ENCODE peak calls at places on chromosome 10, in seven cellular contexts. One of them, this sample, is unnamed.

GRCh38 chr10:47094636-47095035 is 183.4 kb downstream of the PTPN20 start:
- DNase-seq in PC-3: no peak
- DNase-seq in colonic mucosa: no peak
- DNase-seq in choroid plexus epithelial cell: no peak
- DNase-seq in mammary epithelial cell: no peak
- DNase-seq in cardiac muscle cell: no peak
- DNase-seq in DND-41: no peak
- DNase-seq in this sample: no peak

GRCh38 chr10:71852335-71852937 is 1.4 kb upstream of the PSAP start:
- DNase-seq in PC-3: no peak
- DNase-seq in colonic mucosa: peak; percentile 45
- DNase-seq in choroid plexus epithelial cell: no peak
- DNase-seq in mammary epithelial cell: no peak
- DNase-seq in cardiac muscle cell: no peak
- DNase-seq in DND-41: no peak
- DNase-seq in this sample: peak; percentile 28

GRCh38 chr10:89946106-89946505 is 244.7 kb downstream of the KIF20B start:
- DNase-seq in PC-3: no peak
- DNase-seq in colonic mucosa: no peak
- DNase-seq in choroid plexus epithelial cell: peak; percentile 45
- DNase-seq in mammary epithelial cell: no peak
- DNase-seq in cardiac muscle cell: no peak
- DNase-seq in DND-41: no peak
- DNase-seq in this sample: no peak

GRCh38 chr10:72353963-72354355 is 760 bp downstream of the DNAJB12 start:
- DNase-seq in PC-3: no peak
- DNase-seq in colonic mucosa: no peak
- DNase-seq in choroid plexus epithelial cell: peak; percentile 46
- DNase-seq in mammary epithelial cell: no peak
- DNase-seq in cardiac muscle cell: peak; percentile 56
- DNase-seq in DND-41: no peak
- DNase-seq in this sample: peak; percentile 22

GRCh38 chr10:111126981-111127848 is 50.4 kb downstream of the ADRA2A start:
- DNase-seq in PC-3: no peak
- DNase-seq in colonic mucosa: no peak
- DNase-seq in choroid plexus epithelial cell: no peak
- DNase-seq in mammary epithelial cell: no peak
- DNase-seq in cardiac muscle cell: no peak
- DNase-seq in DND-41: no peak
- DNase-seq in this sample: no peak

GRCh38 chr10:7788640-7789335 is 811 bp downstream of the ATP5F1C start:
- DNase-seq in PC-3: peak; percentile 27
- DNase-seq in colonic mucosa: peak; percentile 49
- DNase-seq in choroid plexus epithelial cell: peak; percentile 56
- DNase-seq in mammary epithelial cell: peak; percentile 39
- DNase-seq in cardiac muscle cell: peak; percentile 52
- DNase-seq in DND-41: no peak
- DNase-seq in this sample: no peak

GRCh38 chr10:96626795-96627194 is 40.0 kb upstream of the TM9SF3 start:
- DNase-seq in PC-3: no peak
- DNase-seq in colonic mucosa: no peak
- DNase-seq in choroid plexus epithelial cell: no peak
- DNase-seq in mammary epithelial cell: no peak
- DNase-seq in cardiac muscle cell: no peak
- DNase-seq in DND-41: no peak
- DNase-seq in this sample: peak; percentile 22

GRCh38 chr10:7857259-7857658 is 39.0 kb downstream of the TAF3 start:
- DNase-seq in PC-3: no peak
- DNase-seq in colonic mucosa: no peak
- DNase-seq in choroid plexus epithelial cell: no peak
- DNase-seq in mammary epithelial cell: no peak
- DNase-seq in cardiac muscle cell: no peak
- DNase-seq in DND-41: no peak
- DNase-seq in this sample: no peak

GRCh38 chr10:14478639-14479038 is 147.9 kb upstream of the FRMD4A start:
- DNase-seq in PC-3: peak; percentile 27
- DNase-seq in colonic mucosa: no peak
- DNase-seq in choroid plexus epithelial cell: peak; percentile 87
- DNase-seq in mammary epithelial cell: peak; percentile 47
- DNase-seq in cardiac muscle cell: peak; percentile 71
- DNase-seq in DND-41: no peak
- DNase-seq in this sample: peak; percentile 37

GRCh38 chr10:31526681-31527080 is 207.7 kb downstream of the ZEB1 start:
- DNase-seq in PC-3: no peak
- DNase-seq in colonic mucosa: no peak
- DNase-seq in choroid plexus epithelial cell: peak; percentile 25
- DNase-seq in mammary epithelial cell: no peak
- DNase-seq in cardiac muscle cell: no peak
- DNase-seq in DND-41: no peak
- DNase-seq in this sample: no peak

GRCh38 chr10:128242641-128243040 is 116.4 kb upstream of the MKI67 start:
- DNase-seq in PC-3: no peak
- DNase-seq in colonic mucosa: no peak
- DNase-seq in choroid plexus epithelial cell: no peak
- DNase-seq in mammary epithelial cell: no peak
- DNase-seq in cardiac muscle cell: no peak
- DNase-seq in DND-41: no peak
- DNase-seq in this sample: no peak

GRCh38 chr10:120944586-120945125 is 93.5 kb downstream of the WDR11 start:
- DNase-seq in PC-3: no peak
- DNase-seq in colonic mucosa: no peak
- DNase-seq in choroid plexus epithelial cell: no peak
- DNase-seq in mammary epithelial cell: no peak
- DNase-seq in cardiac muscle cell: no peak
- DNase-seq in DND-41: no peak
- DNase-seq in this sample: no peak

GRCh38 chr10:70378122-70378521 is 4.3 kb downstream of the LRRC20 start:
- DNase-seq in PC-3: peak; percentile 99
- DNase-seq in colonic mucosa: no peak
- DNase-seq in choroid plexus epithelial cell: peak; percentile 91
- DNase-seq in mammary epithelial cell: peak; percentile 95
- DNase-seq in cardiac muscle cell: no peak
- DNase-seq in DND-41: no peak
- DNase-seq in this sample: no peak

GRCh38 chr10:103451871-103452713 is at the start of gene CALHM2:
- DNase-seq in PC-3: no peak
- DNase-seq in colonic mucosa: peak; percentile 68
- DNase-seq in choroid plexus epithelial cell: peak; percentile 68
- DNase-seq in mammary epithelial cell: peak; percentile 27
- DNase-seq in cardiac muscle cell: peak; percentile 70
- DNase-seq in DND-41: peak; percentile 76
- DNase-seq in this sample: peak; percentile 67

GRCh38 chr10:12710594-12711343 is 290.7 kb downstream of the CCDC3 start:
- DNase-seq in PC-3: peak; percentile 63
- DNase-seq in colonic mucosa: peak; percentile 81
- DNase-seq in choroid plexus epithelial cell: peak; percentile 95
- DNase-seq in mammary epithelial cell: peak; percentile 65
- DNase-seq in cardiac muscle cell: peak; percentile 79
- DNase-seq in DND-41: peak; percentile 82
- DNase-seq in this sample: peak; percentile 85

GRCh38 chr10:87973635-87974034 is 110.2 kb downstream of the PTEN start:
- DNase-seq in PC-3: no peak
- DNase-seq in colonic mucosa: no peak
- DNase-seq in choroid plexus epithelial cell: peak; percentile 61
- DNase-seq in mammary epithelial cell: no peak
- DNase-seq in cardiac muscle cell: no peak
- DNase-seq in DND-41: no peak
- DNase-seq in this sample: no peak

GRCh38 chr10:13001041-13001886 is at the start of gene CCDC3:
- DNase-seq in PC-3: no peak
- DNase-seq in colonic mucosa: peak; percentile 21
- DNase-seq in choroid plexus epithelial cell: no peak
- DNase-seq in mammary epithelial cell: no peak
- DNase-seq in cardiac muscle cell: peak; percentile 70
- DNase-seq in DND-41: no peak
- DNase-seq in this sample: no peak

GRCh38 chr10:97961979-97962378 is 68.4 kb downstream of the CRTAC1 start:
- DNase-seq in PC-3: peak; percentile 27
- DNase-seq in colonic mucosa: no peak
- DNase-seq in choroid plexus epithelial cell: no peak
- DNase-seq in mammary epithelial cell: no peak
- DNase-seq in cardiac muscle cell: no peak
- DNase-seq in DND-41: no peak
- DNase-seq in this sample: no peak

DNA sequence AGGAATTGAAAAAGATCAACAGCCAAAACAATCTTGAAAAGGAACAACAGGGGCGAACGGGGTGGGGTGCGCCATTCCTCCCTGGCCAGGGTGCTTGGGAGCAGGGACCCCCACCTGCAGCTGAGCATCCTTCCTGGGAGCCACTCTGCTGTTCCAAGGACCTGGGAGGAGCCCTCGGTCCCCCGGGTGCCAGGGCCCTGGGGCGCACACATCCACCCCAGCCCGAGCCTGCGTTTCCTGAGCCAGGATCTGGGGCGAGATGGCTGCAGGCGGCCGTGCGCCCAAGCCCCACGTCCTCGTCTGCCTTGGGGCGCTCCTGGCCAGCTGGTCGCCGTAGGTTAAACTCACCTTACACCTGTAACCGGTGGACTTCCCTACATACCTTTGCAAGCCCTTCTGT is 10.6 kb downstream of the AP3M1 start:
- DNase-seq in PC-3: no peak
- DNase-seq in colonic mucosa: no peak
- DNase-seq in choroid plexus epithelial cell: no peak
- DNase-seq in mammary epithelial cell: no peak
- DNase-seq in cardiac muscle cell: no peak
- DNase-seq in DND-41: no peak
- DNase-seq in this sample: no peak
- H3K4me3 ChIP-seq in PC-3: no peak overlapping the region
- H3K4me3 ChIP-seq in colonic mucosa: no peak overlapping the region
- H3K4me3 ChIP-seq in choroid plexus epithelial cell: no peak overlapping the region
- H3K4me3 ChIP-seq in mammary epithelial cell: no peak overlapping the region
- H3K4me3 ChIP-seq in cardiac muscle cell: no peak overlapping the region
- H3K4me3 ChIP-seq in DND-41: no peak overlapping the region
- H3K4me3 ChIP-seq in this sample: no peak overlapping the region

GRCh38 chr10:59735296-59735695 is 18.0 kb downstream of the MRLN start:
- DNase-seq in PC-3: no peak
- DNase-seq in colonic mucosa: no peak
- DNase-seq in choroid plexus epithelial cell: no peak
- DNase-seq in mammary epithelial cell: no peak
- DNase-seq in cardiac muscle cell: no peak
- DNase-seq in DND-41: no peak
- DNase-seq in this sample: no peak

GRCh38 chr10:59736749-59737148 is 16.5 kb downstream of the MRLN start:
- DNase-seq in PC-3: peak; percentile 61
- DNase-seq in colonic mucosa: no peak
- DNase-seq in choroid plexus epithelial cell: no peak
- DNase-seq in mammary epithelial cell: no peak
- DNase-seq in cardiac muscle cell: no peak
- DNase-seq in DND-41: no peak
- DNase-seq in this sample: no peak

GRCh38 chr10:59734063-59734462 is 19.2 kb downstream of the MRLN start:
- DNase-seq in PC-3: no peak
- DNase-seq in colonic mucosa: no peak
- DNase-seq in choroid plexus epithelial cell: no peak
- DNase-seq in mammary epithelial cell: no peak
- DNase-seq in cardiac muscle cell: no peak
- DNase-seq in DND-41: no peak
- DNase-seq in this sample: no peak

DNA sequence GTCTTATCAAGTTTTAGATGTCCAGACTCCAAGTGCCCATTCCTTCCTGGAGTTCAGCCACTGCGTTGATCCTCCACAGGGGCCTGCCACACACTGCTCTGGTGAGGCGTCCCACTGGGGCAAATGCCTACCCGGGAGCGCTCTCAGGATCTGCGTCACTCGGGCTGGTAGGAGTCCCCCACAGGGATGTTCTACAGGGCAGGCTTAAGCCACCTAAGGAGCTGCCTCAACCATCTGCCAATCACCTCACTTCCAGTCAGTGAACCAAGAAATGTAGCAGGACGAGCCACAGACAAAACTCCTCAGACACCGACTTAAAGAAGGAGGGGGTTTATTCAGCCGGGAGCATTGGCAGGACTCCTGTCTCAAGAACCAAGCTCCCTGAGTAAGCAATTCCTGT is 19.9 kb downstream of the MRLN start:
- DNase-seq in PC-3: no peak
- DNase-seq in colonic mucosa: no peak
- DNase-seq in choroid plexus epithelial cell: no peak
- DNase-seq in mammary epithelial cell: no peak
- DNase-seq in cardiac muscle cell: no peak
- DNase-seq in DND-41: no peak
- DNase-seq in this sample: no peak
- TF ChIP-seq CTCF in PC-3: no peak
- TF ChIP-seq CTCF in colonic mucosa: no peak
- TF ChIP-seq CTCF in choroid plexus epithelial cell: no peak
- TF ChIP-seq CTCF in mammary epithelial cell: no peak
- TF ChIP-seq CTCF in cardiac muscle cell: no peak
- TF ChIP-seq CTCF in DND-41: no peak
- TF ChIP-seq CTCF in this sample: no peak

DNA sequence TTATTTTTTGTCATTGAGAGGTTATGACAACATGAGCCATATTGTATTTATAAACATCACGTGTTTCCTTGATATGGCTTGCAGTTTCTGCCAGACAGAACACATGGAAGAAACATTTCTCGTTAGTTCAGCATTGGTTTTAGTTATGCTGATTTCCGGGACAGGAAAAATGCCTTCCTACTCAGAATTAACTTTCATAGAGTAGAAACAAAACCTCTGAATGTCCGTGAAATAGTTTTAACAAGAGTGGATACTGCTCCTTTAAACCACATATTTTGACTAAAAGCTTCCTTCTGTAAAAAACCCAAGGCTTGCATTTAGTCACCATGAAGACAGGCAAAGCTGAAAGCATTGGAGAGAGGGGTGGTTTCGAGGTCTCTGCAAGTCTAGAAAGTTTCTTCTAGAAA is 240.4 kb downstream of the KIAA1217 start:
- DNase-seq in PC-3: no peak
- DNase-seq in colonic mucosa: no peak
- DNase-seq in choroid plexus epithelial cell: peak; percentile 80
- DNase-seq in mammary epithelial cell: peak; percentile 35
- DNase-seq in cardiac muscle cell: no peak
- DNase-seq in DND-41: no peak
- DNase-seq in this sample: peak; percentile 55
- H3K4me3 ChIP-seq in PC-3: no peak overlapping the region
- H3K4me3 ChIP-seq in colonic mucosa: no peak overlapping the region
- H3K4me3 ChIP-seq in choroid plexus epithelial cell: peak overlapping the region; percentile 53
- H3K4me3 ChIP-seq in mammary epithelial cell: peak overlapping the region; percentile 2
- H3K4me3 ChIP-seq in cardiac muscle cell: no peak overlapping the region
- H3K4me3 ChIP-seq in DND-41: no peak overlapping the region
- H3K4me3 ChIP-seq in this sample: no peak overlapping the region

GRCh38 chr10:129851941-129852650 is 112.0 kb downstream of the EBF3 start:
- DNase-seq in PC-3: no peak
- DNase-seq in colonic mucosa: no peak
- DNase-seq in choroid plexus epithelial cell: no peak
- DNase-seq in mammary epithelial cell: no peak
- DNase-seq in cardiac muscle cell: no peak
- DNase-seq in DND-41: no peak
- DNase-seq in this sample: no peak

GRCh38 chr10:129854181-129854580 is 109.9 kb downstream of the EBF3 start:
- DNase-seq in PC-3: no peak
- DNase-seq in colonic mucosa: no peak
- DNase-seq in choroid plexus epithelial cell: no peak
- DNase-seq in mammary epithelial cell: no peak
- DNase-seq in cardiac muscle cell: no peak
- DNase-seq in DND-41: no peak
- DNase-seq in this sample: no peak

GRCh38 chr10:129854796-129855705 is 109.0 kb downstream of the EBF3 start:
- DNase-seq in PC-3: no peak
- DNase-seq in colonic mucosa: no peak
- DNase-seq in choroid plexus epithelial cell: no peak
- DNase-seq in mammary epithelial cell: no peak
- DNase-seq in cardiac muscle cell: no peak
- DNase-seq in DND-41: no peak
- DNase-seq in this sample: no peak

GRCh38 chr10:129852829-129853228 is 111.2 kb downstream of the EBF3 start:
- DNase-seq in PC-3: no peak
- DNase-seq in colonic mucosa: no peak
- DNase-seq in choroid plexus epithelial cell: no peak
- DNase-seq in mammary epithelial cell: no peak
- DNase-seq in cardiac muscle cell: no peak
- DNase-seq in DND-41: no peak
- DNase-seq in this sample: no peak

GRCh38 chr10:129853236-129853946 is 110.7 kb downstream of the EBF3 start:
- DNase-seq in PC-3: peak; percentile 19
- DNase-seq in colonic mucosa: no peak
- DNase-seq in choroid plexus epithelial cell: peak; percentile 39
- DNase-seq in mammary epithelial cell: no peak
- DNase-seq in cardiac muscle cell: no peak
- DNase-seq in DND-41: no peak
- DNase-seq in this sample: no peak
- TF ChIP-seq CTCF in PC-3: peak; percentile 43
- TF ChIP-seq CTCF in colonic mucosa: peak; percentile 35
- TF ChIP-seq CTCF in choroid plexus epithelial cell: peak; percentile 42
- TF ChIP-seq CTCF in mammary epithelial cell: no peak
- TF ChIP-seq CTCF in cardiac muscle cell: peak; percentile 44
- TF ChIP-seq CTCF in DND-41: peak; percentile 54
- TF ChIP-seq CTCF in this sample: no peak

This sample was measured in GM12865.